ENCODE peak calls at places on chromosomes 6 and 20, in nine cellular contexts. V is neural crest cell, H is cardiac fibroblast, P is epithelial cell of esophagus, L is cardiac muscle cell, D is lower lobe of right lung, Z is left ventricle myocardium inferior, F is fibroblast of pulmonary artery, U is stomach. X is an unnamed sample.

GRCh38 chr6:78953798-78954197 is 86.4 kb downstream of the IRAK1BP1 start:
- DNase-seq in V (no peak), H (no peak), P (no peak), L (no peak), D (no peak), Z (no peak), F (no peak), U (no peak), X (no peak)

GRCh38 chr20:9699181-9699580 is 139.7 kb downstream of the PAK5 start:
- DNase-seq in V (no peak), H (no peak), P (peak; percentile 52), L (no peak), D (no peak), Z (no peak), F (no peak), U (no peak), X (peak; percentile 1)

GRCh38 chr20:9977629-9978028 is 57.2 kb upstream of the ANKEF1 start:
- DNase-seq in V (no peak), H (no peak), P (peak; percentile 70), L (no peak), D (no peak), Z (no peak), F (no peak), U (no peak), X (no peak)

GRCh38 chr6:43698584-43699349 is 11.2 kb upstream of the MRPS18A start:
- DNase-seq in V (no peak), H (peak; percentile 85), P (no peak), L (peak; percentile 33), D (peak; percentile 62), Z (peak; percentile 69), F (peak; percentile 80), U (peak; percentile 85), X (peak; percentile 36)

GRCh38 chr20:34559311-34560140 is 1.0 kb downstream of the MAP1LC3A start:
- DNase-seq in V (peak; percentile 35), H (peak; percentile 30), P (no peak), L (no peak), D (no peak), Z (no peak), F (no peak), U (no peak), X (no peak)

GRCh38 chr6:3157151-3157933 is at the start of gene TUBB2A:
- DNase-seq in V (peak; percentile 73), H (peak; percentile 91), P (peak; percentile 78), L (peak; percentile 80), D (peak; percentile 86), Z (peak; percentile 85), F (peak; percentile 83), U (peak; percentile 89), X (peak; percentile 80)

GRCh38 chr6:69846770-69847506 is 19.4 kb upstream of the COL19A1 start:
- DNase-seq in V (no peak), H (peak; percentile 15), P (no peak), L (no peak), D (no peak), Z (no peak), F (no peak), U (no peak), X (no peak)

GRCh38 chr20:32135983-32136515 is 26.5 kb downstream of the TM9SF4 start:
- DNase-seq in V (no peak), H (no peak), P (no peak), L (no peak), D (no peak), Z (no peak), F (no peak), U (no peak), X (no peak)

GRCh38 chr6:113381957-113382356 is 475.2 kb upstream of the MARCKS start:
- DNase-seq in V (no peak), H (peak; percentile 91), P (peak; percentile 48), L (peak; percentile 18), D (no peak), Z (peak; percentile 37), F (peak; percentile 86), U (peak; percentile 69), X (peak; percentile 79)

GRCh38 chr20:5918856-5919633 is 31.3 kb downstream of the TRMT6 start:
- DNase-seq in V (no peak), H (peak; percentile 67), P (peak; percentile 87), L (no peak), D (no peak), Z (no peak), F (peak; percentile 71), U (no peak), X (peak; percentile 59)

GRCh38 chr20:4084721-4085120 is 69.4 kb upstream of the RNF24 start:
- DNase-seq in V (no peak), H (no peak), P (no peak), L (no peak), D (no peak), Z (no peak), F (no peak), U (no peak), X (no peak)

GRCh38 chr6:33161354-33162320 is 30.6 kb downstream of the COL11A2 start:
- DNase-seq in V (peak; percentile 86), H (peak; percentile 66), P (peak; percentile 59), L (peak; percentile 78), D (peak; percentile 90), Z (peak; percentile 85), F (peak; percentile 57), U (peak; percentile 81), X (peak; percentile 45)

GRCh38 chr6:108836061-108836460 is 12.2 kb upstream of the ARMC2 start:
- DNase-seq in V (no peak), H (no peak), P (no peak), L (no peak), D (no peak), Z (no peak), F (no peak), U (no peak), X (no peak)

GRCh38 chr20:44717986-44718385 is 2.8 kb downstream of the CCN5 start:
- DNase-seq in V (no peak), H (no peak), P (no peak), L (no peak), D (peak; percentile 41), Z (no peak), F (no peak), U (no peak), X (no peak)
- TF ChIP-seq CTCF in V (peak; percentile 49), H (peak; percentile 46), P (peak; percentile 40), L (peak; percentile 50), D (no peak), Z (peak; percentile 41), F (peak; percentile 41), U (no peak), X (peak; percentile 49)

GRCh38 chr6:1388081-1388926 is 1.1 kb upstream of the FOXF2 start:
- DNase-seq in V (no peak), H (no peak), P (no peak), L (no peak), D (no peak), Z (no peak), F (no peak), U (no peak), X (no peak)
- TF ChIP-seq CTCF in V (no peak), H (no peak), P (no peak), L (no peak), D (no peak), Z (no peak), F (no peak), U (no peak), X (no peak)

GRCh38 chr6:37126554-37126906 is 43.4 kb upstream of the PIM1 start:
- DNase-seq in V (no peak), H (no peak), P (no peak), L (peak; percentile 76), D (no peak), Z (no peak), F (no peak), U (no peak), X (no peak)
- TF ChIP-seq CTCF in V (peak; percentile 31), H (no peak), P (no peak), L (no peak), D (no peak), Z (no peak), F (no peak), U (no peak), X (no peak)

GRCh38 chr6:104617541-104618072 is 242.1 kb downstream of the HACE1 start:
- DNase-seq in V (no peak), H (no peak), P (no peak), L (no peak), D (no peak), Z (no peak), F (no peak), U (no peak), X (no peak)

GRCh38 chr6:104625536-104625935 is 234.2 kb downstream of the HACE1 start:
- DNase-seq in V (no peak), H (peak; percentile 77), P (peak; percentile 99), L (no peak), D (no peak), Z (no peak), F (peak; percentile 82), U (no peak), X (peak; percentile 45)

DNA sequence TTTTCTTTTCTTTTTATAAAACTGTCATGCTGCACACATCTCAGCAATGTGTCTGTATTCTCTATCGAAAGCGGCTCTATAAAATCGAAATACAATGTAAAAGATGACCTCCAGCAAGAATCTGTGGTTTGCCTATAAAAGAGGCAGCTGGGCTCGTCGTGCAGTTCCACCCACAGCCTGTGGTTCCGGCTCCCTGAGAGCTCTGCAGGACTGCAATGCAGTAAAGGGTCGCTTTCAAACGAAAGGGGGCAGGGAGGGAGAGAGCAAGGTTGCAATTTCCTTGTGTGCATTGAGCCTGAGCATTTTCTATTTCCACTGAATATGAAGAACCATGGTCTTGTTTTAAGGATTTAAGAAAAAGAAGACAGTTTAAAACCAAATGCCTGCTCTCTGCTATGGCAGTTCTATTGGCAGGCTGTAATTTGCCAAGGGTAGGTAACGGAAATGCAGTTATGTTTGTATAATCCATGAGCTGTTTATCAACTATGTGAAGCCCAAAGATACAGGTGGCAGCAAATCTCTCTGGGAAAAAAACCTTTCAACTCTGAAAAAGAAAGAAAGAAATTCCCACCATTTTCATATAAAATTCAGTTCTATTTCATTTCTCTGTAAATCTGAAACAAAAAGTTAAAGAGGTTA is 236.5 kb downstream of the HACE1 start:
- DNase-seq in V (no peak), H (no peak), P (peak; percentile 50), L (peak; percentile 21), D (no peak), Z (no peak), F (no peak), U (no peak), X (no peak)
- TF ChIP-seq CTCF in V (peak; percentile 33), H (peak; percentile 32), P (peak; percentile 35), L (no peak), D (peak; percentile 14), Z (peak; percentile 10), F (peak; percentile 2), U (no peak), X (no peak)

GRCh38 chr20:12455152-12455551 is 537.5 kb downstream of the BTBD3 start:
- DNase-seq in V (no peak), H (no peak), P (peak; percentile 8), L (no peak), D (no peak), Z (no peak), F (no peak), U (no peak), X (no peak)

GRCh38 chr20:12458241-12458640 is 540.5 kb downstream of the BTBD3 start:
- DNase-seq in V (no peak), H (no peak), P (peak; percentile 19), L (no peak), D (no peak), Z (no peak), F (no peak), U (no peak), X (no peak)

DNA sequence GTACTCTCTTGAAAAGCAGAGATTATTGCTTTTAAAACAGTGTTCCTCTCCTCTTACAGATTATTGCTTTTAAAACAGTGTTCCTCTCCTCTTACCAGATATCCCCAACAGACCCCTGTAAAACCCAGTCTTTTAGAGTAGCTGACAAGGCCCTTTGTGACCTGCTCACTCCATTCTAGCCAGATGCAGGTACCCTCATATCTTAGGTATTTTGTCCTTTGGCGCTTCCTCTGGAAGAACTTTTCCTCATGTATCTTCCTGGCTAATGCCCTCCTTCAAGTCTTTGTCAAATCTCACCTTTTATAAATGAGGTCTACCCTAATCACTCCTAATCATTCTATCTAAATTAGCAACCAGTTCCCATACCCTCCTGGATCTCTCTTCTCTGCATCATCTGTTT is 536.0 kb downstream of the BTBD3 start:
- DNase-seq in V (no peak), H (no peak), P (no peak), L (no peak), D (no peak), Z (no peak), F (no peak), U (no peak), X (no peak)
- TF ChIP-seq CTCF in V (no peak), H (no peak), P (no peak), L (no peak), D (no peak), Z (no peak), F (no peak), U (no peak), X (no peak)

X was measured in astrocyte of the spinal cord.